ENCODE peak calls at places on chromosomes 6 and 20, in eight cellular contexts. One of them, this sample, is unnamed.

GRCh38 chr6:166464418-166465400 is 82.0 kb upstream of the MPC1 start:
- DNase-seq in stimulated activated CD4-positive, alpha-beta T cell treated with anti-CD3 and anti-CD28 coated beads, Interleukin-2, amount 100 ng/mL, for 48 hours: no peak
- DNase-seq in bronchial epithelial cell: no peak
- DNase-seq in HT-29: no peak
- DNase-seq in NCI-H748 treated with DMSO at 0.1 percent for 48 hours: no peak
- DNase-seq in H7: no peak
- DNase-seq in GM23338: no peak
- DNase-seq in GF-D8: no peak
- DNase-seq in this sample: no peak

GRCh38 chr20:43102394-43102793 is 87.3 kb downstream of the PTPRT start:
- DNase-seq in stimulated activated CD4-positive, alpha-beta T cell treated with anti-CD3 and anti-CD28 coated beads, Interleukin-2, amount 100 ng/mL, for 48 hours: no peak
- DNase-seq in bronchial epithelial cell: no peak
- DNase-seq in H7: peak
- DNase-seq in GM23338: peak
- DNase-seq in HT-29: peak
- DNase-seq in NCI-H748 treated with DMSO at 0.1 percent for 48 hours: no peak
- DNase-seq in GF-D8: no peak
- DNase-seq in this sample: no peak

GRCh38 chr6:36874016-36874442 is 574 bp downstream of the PPIL1 start:
- DNase-seq in GF-D8: no peak
- DNase-seq in H7: no peak
- DNase-seq in NCI-H748 treated with DMSO at 0.1 percent for 48 hours: no peak
- DNase-seq in bronchial epithelial cell: peak
- DNase-seq in GM23338: no peak
- DNase-seq in stimulated activated CD4-positive, alpha-beta T cell treated with anti-CD3 and anti-CD28 coated beads, Interleukin-2, amount 100 ng/mL, for 48 hours: no peak
- DNase-seq in HT-29: peak
- DNase-seq in this sample: no peak

GRCh38 chr20:16063876-16064275 is 509.4 kb downstream of the KIF16B start:
- DNase-seq in NCI-H748 treated with DMSO at 0.1 percent for 48 hours: no peak
- DNase-seq in bronchial epithelial cell: peak
- DNase-seq in GM23338: no peak
- DNase-seq in H7: no peak
- DNase-seq in HT-29: no peak
- DNase-seq in GF-D8: no peak
- DNase-seq in stimulated activated CD4-positive, alpha-beta T cell treated with anti-CD3 and anti-CD28 coated beads, Interleukin-2, amount 100 ng/mL, for 48 hours: no peak
- DNase-seq in this sample: no peak

GRCh38 chr20:62400541-62400940 is 6.5 kb downstream of the CABLES2 start:
- DNase-seq in stimulated activated CD4-positive, alpha-beta T cell treated with anti-CD3 and anti-CD28 coated beads, Interleukin-2, amount 100 ng/mL, for 48 hours: no peak
- DNase-seq in bronchial epithelial cell: no peak
- DNase-seq in GM23338: no peak
- DNase-seq in GF-D8: no peak
- DNase-seq in NCI-H748 treated with DMSO at 0.1 percent for 48 hours: no peak
- DNase-seq in HT-29: no peak
- DNase-seq in H7: no peak
- DNase-seq in this sample: no peak

GRCh38 chr6:75402296-75402695 is 91.3 kb downstream of the FILIP1 start:
- DNase-seq in GM23338: no peak
- DNase-seq in bronchial epithelial cell: peak
- DNase-seq in NCI-H748 treated with DMSO at 0.1 percent for 48 hours: no peak
- DNase-seq in H7: no peak
- DNase-seq in HT-29: no peak
- DNase-seq in GF-D8: no peak
- DNase-seq in stimulated activated CD4-positive, alpha-beta T cell treated with anti-CD3 and anti-CD28 coated beads, Interleukin-2, amount 100 ng/mL, for 48 hours: no peak
- DNase-seq in this sample: no peak

GRCh38 chr6:108029226-108029921 is 45.2 kb downstream of the OSTM1 start:
- DNase-seq in H7: no peak
- DNase-seq in bronchial epithelial cell: no peak
- DNase-seq in HT-29: no peak
- DNase-seq in stimulated activated CD4-positive, alpha-beta T cell treated with anti-CD3 and anti-CD28 coated beads, Interleukin-2, amount 100 ng/mL, for 48 hours: no peak
- DNase-seq in GM23338: no peak
- DNase-seq in GF-D8: no peak
- DNase-seq in NCI-H748 treated with DMSO at 0.1 percent for 48 hours: no peak
- DNase-seq in this sample: no peak

GRCh38 chr20:57934913-57935312 is 225.1 kb upstream of the PMEPA1 start:
- DNase-seq in NCI-H748 treated with DMSO at 0.1 percent for 48 hours: no peak
- DNase-seq in bronchial epithelial cell: no peak
- DNase-seq in HT-29: no peak
- DNase-seq in GF-D8: no peak
- DNase-seq in GM23338: no peak
- DNase-seq in stimulated activated CD4-positive, alpha-beta T cell treated with anti-CD3 and anti-CD28 coated beads, Interleukin-2, amount 100 ng/mL, for 48 hours: no peak
- DNase-seq in H7: no peak
- DNase-seq in this sample: no peak

GRCh38 chr6:33410711-33411631 is at the start of gene PHF1:
- DNase-seq in GM23338: peak
- DNase-seq in HT-29: no peak
- DNase-seq in NCI-H748 treated with DMSO at 0.1 percent for 48 hours: no peak
- DNase-seq in H7: peak
- DNase-seq in stimulated activated CD4-positive, alpha-beta T cell treated with anti-CD3 and anti-CD28 coated beads, Interleukin-2, amount 100 ng/mL, for 48 hours: no peak
- DNase-seq in bronchial epithelial cell: peak
- DNase-seq in GF-D8: no peak
- DNase-seq in this sample: peak

GRCh38 chr6:5061152-5061551 is 24.0 kb upstream of the PPP1R3G start:
- DNase-seq in NCI-H748 treated with DMSO at 0.1 percent for 48 hours: no peak
- DNase-seq in GF-D8: no peak
- DNase-seq in HT-29: no peak
- DNase-seq in bronchial epithelial cell: no peak
- DNase-seq in stimulated activated CD4-positive, alpha-beta T cell treated with anti-CD3 and anti-CD28 coated beads, Interleukin-2, amount 100 ng/mL, for 48 hours: no peak
- DNase-seq in H7: no peak
- DNase-seq in GM23338: no peak
- DNase-seq in this sample: no peak

GRCh38 chr20:25032065-25032477 is 25.9 kb downstream of the ACSS1 start:
- DNase-seq in H7: no peak
- DNase-seq in GM23338: peak
- DNase-seq in GF-D8: no peak
- DNase-seq in NCI-H748 treated with DMSO at 0.1 percent for 48 hours: no peak
- DNase-seq in HT-29: no peak
- DNase-seq in stimulated activated CD4-positive, alpha-beta T cell treated with anti-CD3 and anti-CD28 coated beads, Interleukin-2, amount 100 ng/mL, for 48 hours: no peak
- DNase-seq in bronchial epithelial cell: no peak
- DNase-seq in this sample: no peak

GRCh38 chr20:15867899-15868298 is 705.3 kb downstream of the KIF16B start:
- DNase-seq in HT-29: peak
- DNase-seq in bronchial epithelial cell: peak
- DNase-seq in GF-D8: no peak
- DNase-seq in GM23338: peak
- DNase-seq in stimulated activated CD4-positive, alpha-beta T cell treated with anti-CD3 and anti-CD28 coated beads, Interleukin-2, amount 100 ng/mL, for 48 hours: no peak
- DNase-seq in NCI-H748 treated with DMSO at 0.1 percent for 48 hours: no peak
- DNase-seq in H7: peak
- DNase-seq in this sample: no peak

GRCh38 chr6:151004415-151005024 is 139.0 kb downstream of the MTHFD1L start:
- DNase-seq in HT-29: peak
- DNase-seq in bronchial epithelial cell: peak
- DNase-seq in H7: no peak
- DNase-seq in GM23338: no peak
- DNase-seq in stimulated activated CD4-positive, alpha-beta T cell treated with anti-CD3 and anti-CD28 coated beads, Interleukin-2, amount 100 ng/mL, for 48 hours: no peak
- DNase-seq in GF-D8: peak
- DNase-seq in NCI-H748 treated with DMSO at 0.1 percent for 48 hours: peak
- DNase-seq in this sample: no peak

GRCh38 chr6:49462071-49462470 is 982 bp downstream of the MMUT start:
- DNase-seq in GF-D8: no peak
- DNase-seq in H7: no peak
- DNase-seq in GM23338: no peak
- DNase-seq in bronchial epithelial cell: peak
- DNase-seq in stimulated activated CD4-positive, alpha-beta T cell treated with anti-CD3 and anti-CD28 coated beads, Interleukin-2, amount 100 ng/mL, for 48 hours: no peak
- DNase-seq in NCI-H748 treated with DMSO at 0.1 percent for 48 hours: no peak
- DNase-seq in HT-29: no peak
- DNase-seq in this sample: no peak

GRCh38 chr6:162056061-162056460 is 671.5 kb downstream of the PRKN start:
- DNase-seq in GF-D8: no peak
- DNase-seq in stimulated activated CD4-positive, alpha-beta T cell treated with anti-CD3 and anti-CD28 coated beads, Interleukin-2, amount 100 ng/mL, for 48 hours: no peak
- DNase-seq in H7: no peak
- DNase-seq in NCI-H748 treated with DMSO at 0.1 percent for 48 hours: no peak
- DNase-seq in HT-29: no peak
- DNase-seq in GM23338: no peak
- DNase-seq in bronchial epithelial cell: no peak
- DNase-seq in this sample: no peak

GRCh38 chr6:157607317-157608109 is 215.5 kb upstream of the SNX9 start:
- DNase-seq in stimulated activated CD4-positive, alpha-beta T cell treated with anti-CD3 and anti-CD28 coated beads, Interleukin-2, amount 100 ng/mL, for 48 hours: no peak
- DNase-seq in GM23338: peak
- DNase-seq in bronchial epithelial cell: no peak
- DNase-seq in GF-D8: no peak
- DNase-seq in HT-29: no peak
- DNase-seq in H7: peak
- DNase-seq in NCI-H748 treated with DMSO at 0.1 percent for 48 hours: no peak
- DNase-seq in this sample: no peak

GRCh38 chr20:58557713-58558335 is 42.6 kb upstream of the APCDD1L start:
- DNase-seq in H7: no peak
- DNase-seq in GM23338: no peak
- DNase-seq in GF-D8: no peak
- DNase-seq in HT-29: no peak
- DNase-seq in NCI-H748 treated with DMSO at 0.1 percent for 48 hours: no peak
- DNase-seq in stimulated activated CD4-positive, alpha-beta T cell treated with anti-CD3 and anti-CD28 coated beads, Interleukin-2, amount 100 ng/mL, for 48 hours: no peak
- DNase-seq in bronchial epithelial cell: peak
- DNase-seq in this sample: no peak

GRCh38 chr6:5036309-5036708 is 32.5 kb upstream of the RPP40 start:
- DNase-seq in NCI-H748 treated with DMSO at 0.1 percent for 48 hours: peak
- DNase-seq in HT-29: peak
- DNase-seq in bronchial epithelial cell: peak
- DNase-seq in H7: peak
- DNase-seq in GM23338: peak
- DNase-seq in stimulated activated CD4-positive, alpha-beta T cell treated with anti-CD3 and anti-CD28 coated beads, Interleukin-2, amount 100 ng/mL, for 48 hours: no peak
- DNase-seq in GF-D8: no peak
- DNase-seq in this sample: no peak

GRCh38 chr20:42024653-42025052 is 406.5 kb upstream of the CHD6 start:
- DNase-seq in GM23338: no peak
- DNase-seq in stimulated activated CD4-positive, alpha-beta T cell treated with anti-CD3 and anti-CD28 coated beads, Interleukin-2, amount 100 ng/mL, for 48 hours: no peak
- DNase-seq in GF-D8: no peak
- DNase-seq in NCI-H748 treated with DMSO at 0.1 percent for 48 hours: no peak
- DNase-seq in HT-29: peak
- DNase-seq in bronchial epithelial cell: no peak
- DNase-seq in H7: peak
- DNase-seq in this sample: no peak

GRCh38 chr6:118889163-118889562 is 4.8 kb upstream of the ASF1A start:
- DNase-seq in stimulated activated CD4-positive, alpha-beta T cell treated with anti-CD3 and anti-CD28 coated beads, Interleukin-2, amount 100 ng/mL, for 48 hours: no peak
- DNase-seq in GF-D8: no peak
- DNase-seq in HT-29: no peak
- DNase-seq in GM23338: no peak
- DNase-seq in bronchial epithelial cell: no peak
- DNase-seq in H7: no peak
- DNase-seq in NCI-H748 treated with DMSO at 0.1 percent for 48 hours: peak
- DNase-seq in this sample: no peak

GRCh38 chr6:7060769-7061516 is 46.8 kb upstream of the RREB1 start:
- DNase-seq in HT-29: peak
- DNase-seq in GF-D8: no peak
- DNase-seq in stimulated activated CD4-positive, alpha-beta T cell treated with anti-CD3 and anti-CD28 coated beads, Interleukin-2, amount 100 ng/mL, for 48 hours: no peak
- DNase-seq in GM23338: no peak
- DNase-seq in H7: no peak
- DNase-seq in NCI-H748 treated with DMSO at 0.1 percent for 48 hours: no peak
- DNase-seq in bronchial epithelial cell: peak
- DNase-seq in this sample: no peak

GRCh38 chr6:7000825-7001777 is 106.7 kb upstream of the RREB1 start:
- DNase-seq in stimulated activated CD4-positive, alpha-beta T cell treated with anti-CD3 and anti-CD28 coated beads, Interleukin-2, amount 100 ng/mL, for 48 hours: no peak
- DNase-seq in GM23338: no peak
- DNase-seq in GF-D8: no peak
- DNase-seq in NCI-H748 treated with DMSO at 0.1 percent for 48 hours: no peak
- DNase-seq in HT-29: no peak
- DNase-seq in bronchial epithelial cell: no peak
- DNase-seq in H7: no peak
- DNase-seq in this sample: no peak

GRCh38 chr6:93165850-93166249 is 253.5 kb downstream of the EPHA7 start:
- DNase-seq in GF-D8: no peak
- DNase-seq in HT-29: no peak
- DNase-seq in stimulated activated CD4-positive, alpha-beta T cell treated with anti-CD3 and anti-CD28 coated beads, Interleukin-2, amount 100 ng/mL, for 48 hours: no peak
- DNase-seq in GM23338: no peak
- DNase-seq in NCI-H748 treated with DMSO at 0.1 percent for 48 hours: peak
- DNase-seq in bronchial epithelial cell: peak
- DNase-seq in H7: no peak
- DNase-seq in this sample: no peak

GRCh38 chr20:833121-833449 is 430 bp upstream of the FAM110A start:
- DNase-seq in bronchial epithelial cell: peak
- DNase-seq in GF-D8: no peak
- DNase-seq in NCI-H748 treated with DMSO at 0.1 percent for 48 hours: no peak
- DNase-seq in stimulated activated CD4-positive, alpha-beta T cell treated with anti-CD3 and anti-CD28 coated beads, Interleukin-2, amount 100 ng/mL, for 48 hours: no peak
- DNase-seq in HT-29: no peak
- DNase-seq in GM23338: no peak
- DNase-seq in H7: no peak
- DNase-seq in this sample: no peak

GRCh38 chr6:150992682-150993081 is 127.2 kb downstream of the MTHFD1L start:
- DNase-seq in NCI-H748 treated with DMSO at 0.1 percent for 48 hours: no peak
- DNase-seq in H7: no peak
- DNase-seq in HT-29: no peak
- DNase-seq in stimulated activated CD4-positive, alpha-beta T cell treated with anti-CD3 and anti-CD28 coated beads, Interleukin-2, amount 100 ng/mL, for 48 hours: no peak
- DNase-seq in GF-D8: no peak
- DNase-seq in GM23338: peak
- DNase-seq in bronchial epithelial cell: no peak
- DNase-seq in this sample: no peak

GRCh38 chr20:16115891-16116577 is 457.2 kb downstream of the KIF16B start:
- DNase-seq in GM23338: peak
- DNase-seq in stimulated activated CD4-positive, alpha-beta T cell treated with anti-CD3 and anti-CD28 coated beads, Interleukin-2, amount 100 ng/mL, for 48 hours: no peak
- DNase-seq in HT-29: no peak
- DNase-seq in H7: no peak
- DNase-seq in GF-D8: no peak
- DNase-seq in bronchial epithelial cell: no peak
- DNase-seq in NCI-H748 treated with DMSO at 0.1 percent for 48 hours: no peak
- DNase-seq in this sample: no peak

GRCh38 chr6:130382872-130383490 is 17.2 kb downstream of the TMEM200A start:
- DNase-seq in GM23338: no peak
- DNase-seq in NCI-H748 treated with DMSO at 0.1 percent for 48 hours: no peak
- DNase-seq in bronchial epithelial cell: peak
- DNase-seq in H7: no peak
- DNase-seq in stimulated activated CD4-positive, alpha-beta T cell treated with anti-CD3 and anti-CD28 coated beads, Interleukin-2, amount 100 ng/mL, for 48 hours: no peak
- DNase-seq in GF-D8: no peak
- DNase-seq in HT-29: no peak
- DNase-seq in this sample: no peak